ENCODE peak calls at places on chromosomes 13 and 19, in ten cellular contexts. G is suprapubic skin, W is ovary, E is esophagus squamous epithelium, L is body of pancreas, F is stomach, M is transverse colon, P is A549, J is breast epithelium, B is uterus. Y is an unnamed sample.

GRCh38 chr19:4057913-4058695 is 8.6 kb downstream of the ZBTB7A start:
- DNase-seq in G (peak), W (peak), E (no peak), L (peak), F (peak), M (peak), P (peak), J (peak), B (peak), Y (peak)

GRCh38 chr19:13118424-13119193 is 545 bp downstream of the NACC1 start:
- DNase-seq in G (no peak), W (no peak), E (no peak), L (peak), F (peak), M (no peak), P (peak), J (peak), B (no peak), Y (peak)

GRCh38 chr19:30906871-30907270 is 442.4 kb downstream of the TSHZ3 start:
- DNase-seq in G (no peak), W (no peak), E (no peak), L (no peak), F (no peak), M (no peak), P (no peak), J (no peak), B (no peak), Y (no peak)

GRCh38 chr13:38979891-38980627 is 10.6 kb downstream of the STOML3 start:
- DNase-seq in G (no peak), W (no peak), E (no peak), L (peak), F (no peak), M (peak), P (no peak), J (no peak), B (peak), Y (no peak)

GRCh38 chr13:80274643-80275042 is 66.3 kb downstream of the SPRY2 start:
- DNase-seq in G (no peak), W (no peak), E (no peak), L (no peak), F (no peak), M (no peak), P (no peak), J (no peak), B (no peak), Y (no peak)

GRCh38 chr19:30421571-30421970 is 49.4 kb downstream of the ZNF536 start:
- DNase-seq in G (no peak), W (no peak), E (no peak), L (no peak), F (no peak), M (no peak), P (no peak), J (no peak), B (no peak), Y (no peak)

GRCh38 chr19:4367781-4368127 is 24.4 kb downstream of the MPND start:
- DNase-seq in G (no peak), W (no peak), E (no peak), L (no peak), F (no peak), M (no peak), P (no peak), J (no peak), B (no peak), Y (peak)

GRCh38 chr13:111183959-111184684 is 69.0 kb downstream of the ARHGEF7 start:
- DNase-seq in G (no peak), W (no peak), E (no peak), L (no peak), F (no peak), M (no peak), P (no peak), J (no peak), B (no peak), Y (no peak)

GRCh38 chr13:50928609-50929274 is 19.2 kb downstream of the RNASEH2B start:
- DNase-seq in G (no peak), W (no peak), E (no peak), L (no peak), F (no peak), M (no peak), P (no peak), J (no peak), B (no peak), Y (peak)

GRCh38 chr13:66659291-66660012 is 570.7 kb downstream of the PCDH9 start:
- DNase-seq in G (no peak), W (no peak), E (no peak), L (no peak), F (no peak), M (no peak), P (peak), J (no peak), B (no peak), Y (no peak)

GRCh38 chr13:84563611-84564010 is 681.3 kb upstream of the SLITRK1 start:
- DNase-seq in G (no peak), W (no peak), E (no peak), L (peak), F (no peak), M (no peak), P (no peak), J (no peak), B (no peak), Y (no peak)

GRCh38 chr19:14003279-14004051 is 2.7 kb downstream of the RFX1 start:
- DNase-seq in G (no peak), W (no peak), E (no peak), L (no peak), F (no peak), M (no peak), P (no peak), J (no peak), B (no peak), Y (no peak)

GRCh38 chr19:17209126-17210036 is 5.8 kb upstream of the USE1 start:
- DNase-seq in G (no peak), W (no peak), E (no peak), L (no peak), F (peak), M (peak), P (peak), J (no peak), B (no peak), Y (peak)

GRCh38 chr19:51001495-51001894 is at the start of gene KLK8:
- DNase-seq in G (no peak), W (no peak), E (no peak), L (no peak), F (no peak), M (no peak), P (no peak), J (no peak), B (no peak), Y (no peak)

GRCh38 chr19:50858896-50859295 is 4.2 kb downstream of the KLK3 start:
- DNase-seq in G (peak), W (no peak), E (no peak), L (no peak), F (no peak), M (peak), P (no peak), J (no peak), B (no peak), Y (no peak)

GRCh38 chr19:42514449-42514848 is 13.8 kb downstream of the CEACAM1 start:
- DNase-seq in G (no peak), W (no peak), E (no peak), L (no peak), F (no peak), M (no peak), P (no peak), J (no peak), B (no peak), Y (no peak)

GRCh38 chr13:40255551-40255950 is 410.9 kb downstream of the FOXO1 start:
- DNase-seq in G (no peak), W (no peak), E (no peak), L (no peak), F (no peak), M (no peak), P (no peak), J (no peak), B (no peak), Y (no peak)

GRCh38 chr19:30450101-30450500 is 77.9 kb downstream of the ZNF536 start:
- DNase-seq in G (no peak), W (peak), E (no peak), L (no peak), F (no peak), M (peak), P (no peak), J (no peak), B (peak), Y (no peak)

GRCh38 chr13:48532146-48532472 is 771 bp downstream of the RCBTB2 start:
- DNase-seq in G (no peak), W (no peak), E (no peak), L (no peak), F (no peak), M (no peak), P (no peak), J (no peak), B (no peak), Y (no peak)

GRCh38 chr13:48908381-48909087 is 67.2 kb upstream of the FNDC3A start:
- DNase-seq in G (no peak), W (no peak), E (no peak), L (no peak), F (no peak), M (no peak), P (peak), J (no peak), B (no peak), Y (no peak)

GRCh38 chr13:97026759-97027555 is 32.7 kb upstream of the OXGR1 start:
- DNase-seq in G (no peak), W (no peak), E (no peak), L (no peak), F (no peak), M (no peak), P (no peak), J (no peak), B (no peak), Y (no peak)

GRCh38 chr13:30705672-30706071 is 29.7 kb upstream of the ALOX5AP start:
- DNase-seq in G (no peak), W (no peak), E (no peak), L (no peak), F (no peak), M (no peak), P (peak), J (no peak), B (no peak), Y (no peak)

GRCh38 chr13:86729206-86729605 is 930.0 kb upstream of the SLITRK6 start:
- DNase-seq in G (no peak), W (no peak), E (no peak), L (no peak), F (no peak), M (no peak), P (no peak), J (no peak), B (no peak), Y (no peak)

GRCh38 chr13:33543089-33543459 is 257.5 kb upstream of the STARD13 start:
- DNase-seq in G (no peak), W (no peak), E (no peak), L (no peak), F (no peak), M (no peak), P (no peak), J (no peak), B (no peak), Y (no peak)

GRCh38 chr13:33543631-33544030 is 258.1 kb upstream of the STARD13 start:
- DNase-seq in G (no peak), W (no peak), E (no peak), L (no peak), F (no peak), M (no peak), P (no peak), J (no peak), B (no peak), Y (peak)

GRCh38 chr13:33544308-33544707 is 258.8 kb upstream of the STARD13 start:
- DNase-seq in G (no peak), W (no peak), E (no peak), L (no peak), F (no peak), M (no peak), P (no peak), J (no peak), B (no peak), Y (no peak)

GRCh38 chr13:33541962-33542308 is 256.4 kb upstream of the STARD13 start:
- DNase-seq in G (no peak), W (no peak), E (no peak), L (no peak), F (no peak), M (no peak), P (no peak), J (no peak), B (no peak), Y (no peak)

DNA sequence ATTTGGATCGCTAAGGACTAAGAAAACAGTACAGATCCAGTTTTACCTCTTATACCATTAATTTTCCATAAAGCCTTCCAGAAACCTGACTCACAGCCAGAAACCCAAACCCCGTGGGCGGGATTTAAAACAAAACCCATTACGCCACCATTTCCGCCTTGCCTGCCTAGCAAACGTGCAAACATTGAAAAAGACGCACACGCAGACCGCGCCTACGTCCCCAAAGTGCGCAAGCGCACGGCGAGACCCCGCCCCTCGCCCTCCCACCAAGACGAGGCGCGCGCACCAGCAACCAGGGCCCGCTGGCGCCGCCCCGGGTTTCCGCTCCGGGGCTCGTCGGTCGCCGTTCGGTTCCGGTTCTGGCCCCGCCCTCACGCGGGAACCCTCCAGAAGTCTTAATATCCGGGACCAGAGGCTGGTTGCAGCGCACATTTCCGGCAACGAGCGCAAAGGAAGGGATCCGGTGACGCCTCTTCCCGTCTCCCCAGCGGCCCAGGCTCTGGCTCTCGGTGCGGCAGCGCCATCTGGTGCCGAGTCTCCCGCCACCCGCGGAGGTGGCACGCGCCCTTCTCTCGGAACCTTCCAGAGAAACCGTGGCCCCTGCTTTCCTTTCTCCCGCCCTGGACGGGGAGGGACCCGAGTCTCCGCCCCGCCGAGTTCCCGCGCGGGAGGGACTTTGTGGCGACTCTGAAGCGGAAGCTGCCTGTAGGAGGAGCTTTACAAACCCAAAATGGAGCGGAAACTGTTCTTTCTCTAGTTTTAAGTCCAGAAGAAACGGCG is 256.9 kb upstream of the STARD13 start:
- DNase-seq in G (peak), W (peak), E (peak), L (peak), F (peak), M (peak), P (peak), J (peak), B (peak), Y (peak)
- TF ChIP-seq POLR2A in G (no peak), W (peak), E (no peak), L (peak), F (no peak), M (peak), P (peak), J (peak), B (peak), Y (peak)

GRCh38 chr13:110134801-110135200 is 172.2 kb downstream of the COL4A1 start:
- DNase-seq in G (no peak), W (no peak), E (no peak), L (no peak), F (no peak), M (no peak), P (no peak), J (no peak), B (no peak), Y (no peak)

GRCh38 chr13:110132178-110132975 is 174.6 kb downstream of the COL4A1 start:
- DNase-seq in G (no peak), W (no peak), E (no peak), L (no peak), F (no peak), M (no peak), P (no peak), J (no peak), B (no peak), Y (no peak)

GRCh38 chr13:110131424-110131823 is 175.5 kb downstream of the COL4A1 start:
- DNase-seq in G (no peak), W (no peak), E (no peak), L (no peak), F (no peak), M (no peak), P (no peak), J (no peak), B (no peak), Y (no peak)

GRCh38 chr13:110135977-110136597 is 170.9 kb downstream of the COL4A1 start:
- DNase-seq in G (no peak), W (no peak), E (no peak), L (no peak), F (no peak), M (no peak), P (no peak), J (no peak), B (no peak), Y (no peak)

GRCh38 chr13:110133425-110134235 is 173.3 kb downstream of the COL4A1 start:
- DNase-seq in G (no peak), W (no peak), E (no peak), L (no peak), F (no peak), M (no peak), P (no peak), J (no peak), B (no peak), Y (no peak)
- TF ChIP-seq POLR2A in G (no peak), W (no peak), E (no peak), L (no peak), F (no peak), M (no peak), P (no peak), J (no peak), B (no peak), Y (no peak)

GRCh38 chr19:10654610-10655456 is 687 bp downstream of the ILF3 start:
- DNase-seq in G (peak), W (peak), E (no peak), L (peak), F (peak), M (peak), P (peak), J (no peak), B (peak), Y (peak)
- TF ChIP-seq POLR2A in G (no peak), W (no peak), E (no peak), L (no peak), F (no peak), M (no peak), P (no peak), J (no peak), B (no peak), Y (no peak)

DNA sequence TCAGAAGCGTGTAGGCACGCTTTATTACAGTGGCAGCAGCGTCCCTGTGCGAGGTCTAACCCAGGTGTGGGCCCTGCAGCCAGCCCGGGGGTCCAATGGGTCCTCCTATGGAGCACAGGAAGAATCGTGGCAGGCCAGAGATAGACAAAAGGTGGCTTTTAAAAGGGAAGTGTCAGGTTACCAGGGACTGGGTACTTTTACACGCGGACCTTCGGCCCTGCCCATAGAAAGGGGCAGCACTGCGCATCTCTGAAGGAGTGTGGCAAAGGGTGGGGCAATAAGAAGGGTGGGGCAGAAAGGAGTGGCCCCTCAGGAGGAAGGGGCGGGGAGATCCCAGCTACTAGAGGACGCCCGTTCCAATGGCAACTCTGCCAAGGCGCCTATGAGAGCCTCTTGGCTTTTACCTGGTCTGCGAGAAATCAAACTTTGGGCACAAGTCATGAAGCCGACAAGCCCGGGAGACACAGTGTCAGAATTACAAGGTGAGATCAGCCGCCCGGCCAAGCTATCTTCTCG is 1419.8 kb downstream of the UQCRFS1 start:
- DNase-seq in G (no peak), W (peak), E (peak), L (peak), F (peak), M (peak), P (peak), J (peak), B (peak), Y (peak)
- TF ChIP-seq POLR2A in G (no peak), W (no peak), E (no peak), L (no peak), F (no peak), M (no peak), P (peak), J (no peak), B (no peak), Y (no peak)

DNA sequence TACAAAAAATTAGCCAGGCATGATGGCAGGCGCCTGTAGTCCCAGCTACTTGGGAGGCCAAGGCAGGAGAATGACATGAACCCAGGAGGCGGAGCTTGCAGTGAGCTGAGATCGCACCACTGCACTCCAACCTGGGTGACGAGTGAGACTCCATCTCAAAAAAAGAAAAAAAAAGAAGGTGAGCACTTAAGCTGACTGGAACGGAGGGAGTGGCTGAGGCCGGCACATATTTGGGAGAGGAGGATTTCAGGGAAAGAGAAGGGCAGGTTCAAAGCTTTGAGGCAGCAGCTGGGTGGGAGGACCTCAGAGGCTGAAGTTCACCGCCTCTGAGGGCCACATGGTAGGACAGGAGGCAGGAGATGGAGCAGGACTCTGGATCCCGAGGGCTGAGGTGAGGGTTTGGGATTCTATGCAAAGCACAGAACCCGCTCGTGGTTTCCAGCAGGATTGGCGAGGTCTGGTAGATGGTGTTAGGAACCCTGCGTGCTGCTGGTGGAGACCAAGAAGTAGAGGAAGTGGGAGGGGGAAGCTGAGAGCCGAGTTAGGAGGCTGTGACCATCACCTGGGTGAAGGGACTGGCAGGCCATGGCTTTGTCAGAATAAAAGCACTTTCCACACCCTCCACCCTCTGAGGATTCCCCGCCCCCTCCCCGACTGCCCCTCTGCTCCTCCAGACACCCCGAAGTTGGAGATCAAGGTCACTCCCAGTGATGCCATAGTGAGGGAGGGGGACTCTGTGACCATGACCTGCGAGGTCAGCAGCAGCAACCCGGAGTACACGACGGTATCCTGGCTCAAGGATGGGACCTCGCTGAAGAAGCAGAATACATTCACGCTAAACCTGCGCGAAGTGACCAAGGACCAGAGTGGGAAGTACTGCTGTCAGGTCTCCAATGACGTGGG is 8.3 kb downstream of the CD22 start:
- DNase-seq in G (no peak), W (no peak), E (no peak), L (no peak), F (no peak), M (no peak), P (no peak), J (no peak), B (no peak), Y (no peak)
- TF ChIP-seq POLR2A in G (no peak), W (no peak), E (no peak), L (no peak), F (no peak), M (no peak), P (no peak), J (no peak), B (no peak), Y (no peak)